ENCODE peak calls at places on chromosomes 3 and 15, in nine cellular contexts. M, E, X, H, D, L, F, R and K are unnamed samples.
A peak's percentile ranks its signal among the peaks of the same experiment; 100 is the strongest.

GRCh38 chr3:33071946-33072345 is 25.0 kb downstream of the GLB1 start:
- DNase-seq in M (no peak), E (no peak), X (no peak), H (no peak), D (no peak), L (no peak), F (no peak), R (no peak), K (no peak)

GRCh38 chr15:45635191-45635638 is 386 bp downstream of the SQOR start:
- DNase-seq in M (no peak), E (peak; percentile 82), X (peak; percentile 72), H (peak; percentile 73), D (peak; percentile 41), L (peak; percentile 87), F (no peak), R (no peak), K (peak; percentile 90)

GRCh38 chr3:13072239-13073041 is 789 bp downstream of the IQSEC1 start:
- DNase-seq in M (no peak), E (peak; percentile 77), X (peak; percentile 83), H (peak; percentile 47), D (no peak), L (no peak), F (no peak), R (peak; percentile 36), K (no peak)

GRCh38 chr3:55532806-55533205 is 45.7 kb upstream of the WNT5A start:
- DNase-seq in M (no peak), E (no peak), X (no peak), H (no peak), D (no peak), L (no peak), F (no peak), R (no peak), K (no peak)

GRCh38 chr15:80694624-80695098 is 449 bp upstream of the ABHD17C start:
- DNase-seq in M (no peak), E (peak; percentile 59), X (no peak), H (no peak), D (no peak), L (no peak), F (no peak), R (no peak), K (no peak)

GRCh38 chr3:110234831-110235230 is 836.8 kb upstream of the NECTIN3 start:
- DNase-seq in M (no peak), E (no peak), X (no peak), H (no peak), D (no peak), L (no peak), F (no peak), R (no peak), K (no peak)

GRCh38 chr3:127254001-127254400 is 33.8 kb downstream of the PRR20G start:
- DNase-seq in M (no peak), E (no peak), X (no peak), H (no peak), D (no peak), L (no peak), F (no peak), R (no peak), K (no peak)

GRCh38 chr15:50906954-50907865 is 1.3 kb upstream of the AP4E1 start:
- DNase-seq in M (peak; percentile 15), E (peak; percentile 57), X (peak; percentile 15), H (peak; percentile 32), D (peak; percentile 73), L (no peak), F (no peak), R (peak; percentile 86), K (no peak)

GRCh38 chr3:63961891-63962290 is 49.7 kb upstream of the SCAANT1 start:
- DNase-seq in M (peak; percentile 52), E (no peak), X (peak; percentile 39), H (no peak), D (peak; percentile 52), L (no peak), F (no peak), R (no peak), K (no peak)

GRCh38 chr3:56919797-56920195 is 118.0 kb upstream of the ARHGEF3 start:
- DNase-seq in M (no peak), E (no peak), X (no peak), H (no peak), D (no peak), L (no peak), F (no peak), R (no peak), K (no peak)

GRCh38 chr3:47628426-47628825 is 49.8 kb upstream of the CSPG5 start:
- DNase-seq in M (no peak), E (no peak), X (no peak), H (no peak), D (no peak), L (no peak), F (no peak), R (no peak), K (no peak)

GRCh38 chr3:56086355-56086754 is 381.9 kb downstream of the ERC2 start:
- DNase-seq in M (no peak), E (no peak), X (no peak), H (no peak), D (no peak), L (no peak), F (no peak), R (no peak), K (no peak)

GRCh38 chr3:125634346-125634964 is 39.2 kb upstream of the OSBPL11 start:
- DNase-seq in M (no peak), E (no peak), X (no peak), H (no peak), D (no peak), L (no peak), F (no peak), R (no peak), K (no peak)

GRCh38 chr3:11655188-11655928 is 11.6 kb upstream of the VGLL4 start:
- DNase-seq in M (no peak), E (no peak), X (peak; percentile 73), H (no peak), D (no peak), L (no peak), F (no peak), R (no peak), K (no peak)

GRCh38 chr3:46228259-46229222 is 13.7 kb upstream of the CCR3 start:
- DNase-seq in M (no peak), E (no peak), X (no peak), H (no peak), D (no peak), L (no peak), F (no peak), R (no peak), K (peak; percentile 77)

GRCh38 chr15:41806291-41807181 is 21.4 kb upstream of the JMJD7 start:
- DNase-seq in M (no peak), E (no peak), X (no peak), H (peak; percentile 72), D (peak; percentile 34), L (no peak), F (no peak), R (no peak), K (peak; percentile 58)

GRCh38 chr3:188558343-188559068 is 404.5 kb downstream of the LPP start:
- DNase-seq in M (no peak), E (no peak), X (no peak), H (no peak), D (no peak), L (no peak), F (no peak), R (no peak), K (no peak)

DNA sequence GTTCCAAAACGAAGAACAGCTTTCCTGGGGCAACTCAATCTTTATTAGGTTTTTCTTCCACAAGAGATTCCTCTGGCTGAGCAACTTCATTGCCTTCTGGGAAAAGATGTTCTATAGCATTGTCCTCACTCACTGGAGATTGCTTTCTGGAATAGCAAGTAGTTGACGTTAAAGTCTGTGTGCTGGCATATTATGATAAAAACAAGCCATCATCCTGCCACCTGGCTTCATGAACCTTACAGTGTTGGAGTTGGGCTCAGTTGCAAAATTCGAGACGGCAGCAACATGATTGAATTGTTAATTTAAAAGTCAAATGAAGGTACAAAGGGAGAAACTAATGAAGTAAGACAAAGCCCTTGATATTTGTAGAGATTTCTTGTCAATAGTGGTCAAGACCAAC is 140.5 kb upstream of the PEX5L start:
- DNase-seq in M (no peak), E (no peak), X (no peak), H (no peak), D (no peak), L (no peak), F (no peak), R (no peak), K (no peak)
- TF ChIP-seq POLR2AphosphoS5 in M (no peak), E (no peak), X (no peak), H (no peak), D (no peak), L (no peak), F (no peak), R (no peak), K (no peak)

DNA sequence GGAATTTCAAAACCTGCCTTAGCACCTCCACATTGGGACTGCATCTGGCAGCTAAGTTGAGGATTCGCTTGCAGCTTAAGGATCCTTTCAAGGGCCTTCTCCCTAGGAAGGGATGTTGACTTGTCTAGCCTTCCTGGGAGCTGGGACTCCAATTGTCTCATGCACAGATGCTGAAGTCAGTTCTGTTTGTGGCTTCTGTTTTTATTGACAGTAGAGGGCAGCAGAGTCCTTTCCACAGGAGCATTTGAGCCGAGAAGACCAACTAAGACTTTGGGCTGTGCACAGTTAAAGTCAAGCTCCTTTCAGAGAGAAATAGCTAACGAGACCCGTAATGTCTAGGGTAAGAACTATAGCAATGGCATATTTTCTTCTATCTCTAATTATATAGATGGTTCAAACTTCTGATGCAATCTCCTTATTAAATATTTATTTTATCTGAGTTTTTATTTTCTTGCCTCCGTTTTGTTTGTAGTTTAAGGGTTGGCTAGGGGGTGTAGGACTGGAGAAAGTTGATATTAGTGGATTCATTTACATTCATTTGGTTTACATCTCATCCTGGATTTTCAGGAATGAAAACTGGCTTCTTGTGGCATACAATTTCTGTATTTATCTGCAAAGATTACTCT is 59.7 kb upstream of the KBTBD8 start:
- DNase-seq in M (peak; percentile 18), E (peak; percentile 19), X (peak; percentile 36), H (no peak), D (peak; percentile 43), L (no peak), F (peak; percentile 54), R (peak; percentile 5), K (no peak)
- TF ChIP-seq EP300 in M (no peak), E (no peak), X (no peak), H (no peak), D (no peak), L (no peak), F (no peak), R (no peak), K (no peak)

GRCh38 chr15:33623010-33623409 is 312.2 kb downstream of the RYR3 start:
- DNase-seq in M (no peak), E (no peak), X (no peak), H (no peak), D (no peak), L (no peak), F (no peak), R (no peak), K (no peak)
- TF ChIP-seq CTCF in M (no peak), E (no peak), X (peak; percentile 35), H (no peak), D (no peak), L (no peak), F (peak; percentile 75), R (no peak), K (no peak)

DNA sequence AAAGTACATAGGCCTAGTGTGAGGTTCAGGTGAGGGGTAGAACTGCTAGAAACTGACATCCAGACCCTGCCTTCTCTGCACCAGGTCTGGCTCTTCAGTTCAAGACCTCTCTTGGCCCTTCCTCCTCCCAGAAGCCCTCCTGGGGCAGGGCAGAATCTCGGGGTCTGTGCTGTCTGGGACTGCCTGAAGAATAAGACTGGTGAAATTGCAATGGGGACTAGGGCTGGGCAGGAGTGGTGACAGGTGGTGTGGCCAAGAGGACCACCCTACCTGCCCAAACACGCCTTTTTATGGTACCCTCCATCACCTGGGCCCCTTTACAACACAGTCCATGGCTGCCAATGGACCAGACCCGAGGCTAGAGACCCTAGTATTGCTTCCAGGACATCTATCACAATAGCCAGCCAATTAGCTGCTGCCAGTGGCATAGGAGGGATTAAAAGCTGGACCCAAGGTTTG is 1.5 kb upstream of the NCKIPSD start:
- DNase-seq in M (no peak), E (no peak), X (no peak), H (no peak), D (no peak), L (no peak), F (no peak), R (no peak), K (no peak)
- TF ChIP-seq POLR2AphosphoS5 in M (no peak), E (no peak), X (no peak), H (no peak), D (no peak), L (no peak), F (no peak), R (peak; percentile 37), K (no peak)